ENCODE peak calls at places on chromosomes 7 and 10, in six cellular contexts. One of them, this sample, is unnamed.

GRCh38 chr10:90929179-90929578 is 8.3 kb upstream of the ANKRD1 start:
- DNase-seq in GM13977: no peak
- DNase-seq in body of pancreas: no peak
- DNase-seq in WTC11: no peak
- DNase-seq in B cell: no peak
- DNase-seq in lung: no peak
- DNase-seq in this sample: no peak

GRCh38 chr7:1152492-1152891 is 7.5 kb downstream of the ZFAND2A start:
- DNase-seq in lung: no peak
- DNase-seq in WTC11: no peak
- DNase-seq in B cell: no peak
- DNase-seq in body of pancreas: no peak
- DNase-seq in GM13977: no peak
- DNase-seq in this sample: peak

GRCh38 chr10:75344170-75344569 is 57.4 kb downstream of the ZNF503 start:
- DNase-seq in WTC11: no peak
- DNase-seq in lung: no peak
- DNase-seq in B cell: no peak
- DNase-seq in body of pancreas: no peak
- DNase-seq in GM13977: no peak
- DNase-seq in this sample: no peak

GRCh38 chr10:112835933-112836564 is 114.0 kb upstream of the TCF7L2 start:
- DNase-seq in B cell: no peak
- DNase-seq in body of pancreas: peak
- DNase-seq in lung: no peak
- DNase-seq in WTC11: no peak
- DNase-seq in GM13977: no peak
- DNase-seq in this sample: no peak

GRCh38 chr10:317219-317868 is 182.1 kb downstream of the ZMYND11 start:
- DNase-seq in WTC11: no peak
- DNase-seq in GM13977: peak
- DNase-seq in B cell: peak
- DNase-seq in body of pancreas: no peak
- DNase-seq in lung: peak
- DNase-seq in this sample: no peak

GRCh38 chr10:8060010-8060703 is 5.7 kb downstream of the GATA3 start:
- DNase-seq in B cell: no peak
- DNase-seq in lung: no peak
- DNase-seq in WTC11: no peak
- DNase-seq in body of pancreas: no peak
- DNase-seq in GM13977: peak
- DNase-seq in this sample: no peak

GRCh38 chr10:87850742-87851205 is 12.6 kb downstream of the KLLN start:
- DNase-seq in B cell: peak
- DNase-seq in GM13977: no peak
- DNase-seq in WTC11: peak
- DNase-seq in body of pancreas: peak
- DNase-seq in lung: peak
- DNase-seq in this sample: no peak

GRCh38 chr7:115630049-115630448 is 400.5 kb downstream of the TFEC start:
- DNase-seq in WTC11: no peak
- DNase-seq in lung: no peak
- DNase-seq in body of pancreas: no peak
- DNase-seq in B cell: no peak
- DNase-seq in GM13977: no peak
- DNase-seq in this sample: no peak

GRCh38 chr7:81267508-81267907 is 348.7 kb upstream of the SEMA3C start:
- DNase-seq in GM13977: no peak
- DNase-seq in B cell: no peak
- DNase-seq in lung: no peak
- DNase-seq in WTC11: no peak
- DNase-seq in body of pancreas: peak
- DNase-seq in this sample: no peak

GRCh38 chr10:23015021-23015707 is 80.2 kb upstream of the MSRB2 start:
- DNase-seq in B cell: no peak
- DNase-seq in GM13977: no peak
- DNase-seq in WTC11: no peak
- DNase-seq in body of pancreas: no peak
- DNase-seq in lung: no peak
- DNase-seq in this sample: no peak

GRCh38 chr7:111068618-111069017 is 22.3 kb upstream of the LRRN3 start:
- DNase-seq in body of pancreas: no peak
- DNase-seq in B cell: no peak
- DNase-seq in lung: no peak
- DNase-seq in GM13977: no peak
- DNase-seq in WTC11: no peak
- DNase-seq in this sample: no peak

GRCh38 chr10:57905866-57906265 is 361.8 kb downstream of the IPMK start:
- DNase-seq in body of pancreas: no peak
- DNase-seq in GM13977: no peak
- DNase-seq in WTC11: no peak
- DNase-seq in lung: no peak
- DNase-seq in B cell: no peak
- DNase-seq in this sample: no peak

GRCh38 chr7:128827971-128828711 is 2.1 kb upstream of the FLNC start:
- DNase-seq in lung: no peak
- DNase-seq in body of pancreas: no peak
- DNase-seq in WTC11: no peak
- DNase-seq in B cell: no peak
- DNase-seq in GM13977: no peak
- DNase-seq in this sample: no peak

GRCh38 chr7:15305002-15305600 is 256.7 kb downstream of the AGMO start:
- DNase-seq in WTC11: peak
- DNase-seq in GM13977: peak
- DNase-seq in lung: no peak
- DNase-seq in B cell: no peak
- DNase-seq in body of pancreas: peak
- DNase-seq in this sample: no peak

DNA sequence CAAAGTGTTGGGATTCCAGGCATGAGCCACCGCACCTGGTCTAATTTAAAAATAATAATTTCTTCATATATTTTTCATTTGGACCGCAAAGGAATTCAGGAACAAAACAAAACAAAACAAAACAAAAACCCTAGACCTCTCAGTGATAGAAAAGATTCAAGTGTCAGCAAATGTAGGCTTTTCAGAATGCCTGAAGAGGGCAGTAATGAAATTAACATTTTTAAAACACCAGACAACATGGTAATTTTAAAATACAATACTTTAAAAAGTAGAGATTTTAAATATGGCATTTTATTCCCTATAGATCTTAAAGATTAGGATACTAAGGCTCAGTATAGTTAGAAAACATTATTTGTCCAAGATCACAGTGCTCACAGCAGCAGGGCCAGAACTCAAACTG is 36.6 kb downstream of the DNMBP start:
- DNase-seq in GM13977: no peak
- DNase-seq in B cell: no peak
- DNase-seq in lung: no peak
- DNase-seq in WTC11: no peak
- DNase-seq in body of pancreas: no peak
- DNase-seq in this sample: no peak
- TF ChIP-seq CTCF in GM13977: peak
- TF ChIP-seq CTCF in B cell: peak
- TF ChIP-seq CTCF in lung: no peak
- TF ChIP-seq CTCF in WTC11: no peak
- TF ChIP-seq CTCF in body of pancreas: no peak
- TF ChIP-seq CTCF in this sample: peak

GRCh38 chr10:120011359-120012132 is 119.0 kb downstream of the SEC23IP start:
- DNase-seq in B cell: no peak
- DNase-seq in lung: no peak
- DNase-seq in GM13977: no peak
- DNase-seq in WTC11: peak
- DNase-seq in body of pancreas: peak
- DNase-seq in this sample: no peak
- TF ChIP-seq CTCF in B cell: no peak
- TF ChIP-seq CTCF in lung: no peak
- TF ChIP-seq CTCF in GM13977: no peak
- TF ChIP-seq CTCF in WTC11: no peak
- TF ChIP-seq CTCF in body of pancreas: no peak
- TF ChIP-seq CTCF in this sample: no peak

GRCh38 chr7:155570171-155570958 is 24.0 kb upstream of the CNPY1 start:
- DNase-seq in B cell: no peak
- DNase-seq in GM13977: no peak
- DNase-seq in WTC11: no peak
- DNase-seq in lung: no peak
- DNase-seq in body of pancreas: peak
- DNase-seq in this sample: peak

GRCh38 chr7:155567646-155568334 is 21.4 kb upstream of the CNPY1 start:
- DNase-seq in WTC11: no peak
- DNase-seq in body of pancreas: no peak
- DNase-seq in GM13977: no peak
- DNase-seq in lung: no peak
- DNase-seq in B cell: no peak
- DNase-seq in this sample: peak

GRCh38 chr7:155568961-155569360 is 22.6 kb upstream of the CNPY1 start:
- DNase-seq in body of pancreas: no peak
- DNase-seq in lung: no peak
- DNase-seq in B cell: no peak
- DNase-seq in WTC11: no peak
- DNase-seq in GM13977: no peak
- DNase-seq in this sample: peak

GRCh38 chr7:155569681-155570080 is 23.3 kb upstream of the CNPY1 start:
- DNase-seq in WTC11: no peak
- DNase-seq in B cell: no peak
- DNase-seq in GM13977: no peak
- DNase-seq in body of pancreas: no peak
- DNase-seq in lung: no peak
- DNase-seq in this sample: peak

DNA sequence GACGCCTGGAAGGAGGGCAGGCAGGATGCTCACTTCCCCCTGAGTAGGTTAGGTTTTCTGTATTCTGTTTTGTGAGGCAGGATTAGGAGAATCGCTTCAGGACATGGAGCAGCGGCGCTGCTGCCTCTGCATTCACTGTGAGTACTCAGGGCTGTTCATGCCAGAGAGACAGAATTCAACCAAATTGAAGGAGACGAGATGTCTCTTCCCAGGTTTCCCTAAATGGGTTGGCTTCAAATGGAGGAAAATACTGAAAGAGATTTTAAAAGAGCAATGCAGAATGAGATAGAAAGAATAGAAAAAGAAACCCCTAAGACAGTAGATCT is 21.9 kb upstream of the CNPY1 start:
- DNase-seq in WTC11: no peak
- DNase-seq in GM13977: no peak
- DNase-seq in B cell: no peak
- DNase-seq in lung: no peak
- DNase-seq in body of pancreas: no peak
- DNase-seq in this sample: peak
- TF ChIP-seq CTCF in WTC11: no peak
- TF ChIP-seq CTCF in GM13977: no peak
- TF ChIP-seq CTCF in B cell: no peak
- TF ChIP-seq CTCF in lung: no peak
- TF ChIP-seq CTCF in body of pancreas: no peak
- TF ChIP-seq CTCF in this sample: no peak

GRCh38 chr7:6553460-6554044 is 2.3 kb upstream of the GRID2IP start:
- DNase-seq in body of pancreas: no peak
- DNase-seq in WTC11: no peak
- DNase-seq in lung: no peak
- DNase-seq in B cell: no peak
- DNase-seq in GM13977: no peak
- DNase-seq in this sample: no peak

GRCh38 chr7:6556196-6556595 is 4.9 kb upstream of the GRID2IP start:
- DNase-seq in B cell: no peak
- DNase-seq in GM13977: peak
- DNase-seq in body of pancreas: peak
- DNase-seq in lung: no peak
- DNase-seq in WTC11: peak
- DNase-seq in this sample: no peak

GRCh38 chr7:6554848-6555247 is 3.6 kb upstream of the GRID2IP start:
- DNase-seq in lung: no peak
- DNase-seq in WTC11: no peak
- DNase-seq in GM13977: no peak
- DNase-seq in body of pancreas: no peak
- DNase-seq in B cell: no peak
- DNase-seq in this sample: no peak

GRCh38 chr7:6559896-6560295 is 8.6 kb upstream of the GRID2IP start:
- DNase-seq in WTC11: no peak
- DNase-seq in B cell: no peak
- DNase-seq in body of pancreas: no peak
- DNase-seq in GM13977: no peak
- DNase-seq in lung: no peak
- DNase-seq in this sample: no peak

DNA sequence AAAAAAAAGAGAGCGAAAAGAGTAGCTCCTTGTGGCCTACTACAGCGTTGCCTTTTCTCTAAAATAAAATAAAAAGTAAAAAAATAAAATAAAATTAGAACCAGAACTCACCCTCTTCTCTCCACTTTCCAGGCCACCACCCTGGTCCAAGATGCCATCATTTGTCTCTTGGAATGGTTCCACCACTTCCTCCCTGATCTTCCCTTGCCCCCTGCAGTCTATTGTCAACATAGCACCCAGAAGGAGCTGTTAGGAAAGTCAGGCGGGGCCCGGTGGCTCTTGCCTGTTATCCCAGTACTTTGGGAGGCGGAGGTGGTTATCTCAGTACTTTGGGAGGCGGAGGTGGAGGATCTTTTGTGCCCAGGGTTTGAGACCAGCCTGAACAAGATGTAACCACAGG is 7.6 kb upstream of the GRID2IP start:
- DNase-seq in lung: no peak
- DNase-seq in WTC11: peak
- DNase-seq in GM13977: no peak
- DNase-seq in body of pancreas: peak
- DNase-seq in B cell: no peak
- DNase-seq in this sample: no peak
- TF ChIP-seq CTCF in lung: no peak
- TF ChIP-seq CTCF in WTC11: no peak
- TF ChIP-seq CTCF in GM13977: peak
- TF ChIP-seq CTCF in body of pancreas: no peak
- TF ChIP-seq CTCF in B cell: no peak
- TF ChIP-seq CTCF in this sample: peak

GRCh38 chr7:3861941-3862340 is 560.9 kb downstream of the SDK1 start:
- DNase-seq in body of pancreas: peak
- DNase-seq in WTC11: no peak
- DNase-seq in B cell: no peak
- DNase-seq in lung: peak
- DNase-seq in GM13977: peak
- DNase-seq in this sample: no peak
- TF ChIP-seq CTCF in body of pancreas: no peak
- TF ChIP-seq CTCF in WTC11: no peak
- TF ChIP-seq CTCF in B cell: no peak
- TF ChIP-seq CTCF in lung: no peak
- TF ChIP-seq CTCF in GM13977: no peak
- TF ChIP-seq CTCF in this sample: no peak

GRCh38 chr10:116120688-116121087 is 152.3 kb downstream of the GFRA1 start:
- DNase-seq in GM13977: no peak
- DNase-seq in B cell: no peak
- DNase-seq in lung: no peak
- DNase-seq in body of pancreas: no peak
- DNase-seq in WTC11: peak
- DNase-seq in this sample: no peak
- TF ChIP-seq CTCF in GM13977: peak
- TF ChIP-seq CTCF in B cell: no peak
- TF ChIP-seq CTCF in lung: no peak
- TF ChIP-seq CTCF in body of pancreas: no peak
- TF ChIP-seq CTCF in WTC11: peak
- TF ChIP-seq CTCF in this sample: peak

This sample was measured in chondrocyte.